ENCODE peak calls at places on chromosomes 11 and 22, in four cellular contexts. One of them, this sample, is unnamed.

GRCh38 chr11:73331138-73331916 is 23.3 kb downstream of the ARHGEF17 start:
- DNase-seq in K562: peak; percentile 27
- DNase-seq in HEK293T: no peak
- DNase-seq in GM12878: no peak
- DNase-seq in this sample: peak; percentile 92

GRCh38 chr11:110092577-110093406 is at the start of gene ZC3H12C:
- DNase-seq in K562: peak; percentile 79
- DNase-seq in HEK293T: peak; percentile 77
- DNase-seq in GM12878: no peak
- DNase-seq in this sample: peak; percentile 84

GRCh38 chr22:17631076-17631565 is 2.6 kb upstream of the ATP6V1E1 start:
- DNase-seq in K562: no peak
- DNase-seq in HEK293T: no peak
- DNase-seq in GM12878: no peak
- DNase-seq in this sample: no peak

GRCh38 chr22:28874816-28875320 is 8.5 kb upstream of the ZNRF3 start:
- DNase-seq in K562: no peak
- DNase-seq in HEK293T: no peak
- DNase-seq in GM12878: no peak
- DNase-seq in this sample: no peak

GRCh38 chr11:35473975-35474374 is 51.4 kb downstream of the PAMR1 start:
- DNase-seq in K562: no peak
- DNase-seq in HEK293T: no peak
- DNase-seq in GM12878: no peak
- DNase-seq in this sample: no peak

GRCh38 chr22:20316217-20316843 is 3.5 kb downstream of the DGCR6L start:
- DNase-seq in K562: peak; percentile 9
- DNase-seq in HEK293T: no peak
- DNase-seq in GM12878: no peak
- DNase-seq in this sample: no peak

GRCh38 chr11:60768202-60768601 is 11.5 kb downstream of the MS4A15 start:
- DNase-seq in K562: no peak
- DNase-seq in HEK293T: no peak
- DNase-seq in GM12878: no peak
- DNase-seq in this sample: no peak

GRCh38 chr11:94558468-94558867 is 8.7 kb upstream of the PIWIL4 start:
- DNase-seq in K562: no peak
- DNase-seq in HEK293T: no peak
- DNase-seq in GM12878: no peak
- DNase-seq in this sample: no peak

GRCh38 chr11:118002541-118003019 is 16.4 kb downstream of the IL10RA start:
- DNase-seq in K562: peak; percentile 79
- DNase-seq in HEK293T: no peak
- DNase-seq in GM12878: no peak
- DNase-seq in this sample: no peak

GRCh38 chr11:75743711-75744563 is 24.6 kb upstream of the DGAT2 start:
- DNase-seq in K562: peak; percentile 55
- DNase-seq in HEK293T: no peak
- DNase-seq in GM12878: no peak
- DNase-seq in this sample: no peak

GRCh38 chr11:64970731-64971151 is 1.2 kb downstream of the MAJIN start:
- DNase-seq in K562: no peak
- DNase-seq in HEK293T: no peak
- DNase-seq in GM12878: no peak
- DNase-seq in this sample: no peak

GRCh38 chr11:71080239-71081097 is 171.9 kb downstream of the SHANK2 start:
- DNase-seq in K562: peak; percentile 82
- DNase-seq in HEK293T: peak; percentile 54
- DNase-seq in GM12878: peak; percentile 17
- DNase-seq in this sample: peak; percentile 76

GRCh38 chr11:106031210-106031845 is 9.3 kb upstream of the MSANTD4 start:
- DNase-seq in K562: no peak
- DNase-seq in HEK293T: no peak
- DNase-seq in GM12878: no peak
- DNase-seq in this sample: no peak

GRCh38 chr11:7667460-7667859 is 5.8 kb downstream of the CYB5R2 start:
- DNase-seq in K562: no peak
- DNase-seq in HEK293T: no peak
- DNase-seq in GM12878: no peak
- DNase-seq in this sample: no peak

GRCh38 chr11:10288316-10288715 is 5.7 kb downstream of the SBF2 start:
- DNase-seq in K562: no peak
- DNase-seq in HEK293T: no peak
- DNase-seq in GM12878: no peak
- DNase-seq in this sample: no peak

GRCh38 chr11:126459691-126460404 is 104.4 kb downstream of the ST3GAL4 start:
- DNase-seq in K562: no peak
- DNase-seq in HEK293T: no peak
- DNase-seq in GM12878: no peak
- DNase-seq in this sample: no peak

GRCh38 chr11:95291946-95292345 is 60.9 kb upstream of the SESN3 start:
- DNase-seq in K562: no peak
- DNase-seq in HEK293T: no peak
- DNase-seq in GM12878: no peak
- DNase-seq in this sample: no peak

GRCh38 chr22:24330636-24331035 is 60.0 kb downstream of the SPECC1L start:
- DNase-seq in K562: peak; percentile 17
- DNase-seq in HEK293T: no peak
- DNase-seq in GM12878: no peak
- DNase-seq in this sample: no peak

GRCh38 chr22:28716686-28717085 is 24.9 kb downstream of the CHEK2 start:
- DNase-seq in K562: no peak
- DNase-seq in HEK293T: no peak
- DNase-seq in GM12878: no peak
- DNase-seq in this sample: no peak

GRCh38 chr22:23107487-23108323 is 34.1 kb downstream of the RSPH14 start:
- DNase-seq in K562: no peak
- DNase-seq in HEK293T: no peak
- DNase-seq in GM12878: no peak
- DNase-seq in this sample: no peak

GRCh38 chr11:27116684-27117083 is 76.1 kb downstream of the BBOX1 start:
- DNase-seq in K562: no peak
- DNase-seq in HEK293T: peak; percentile 8
- DNase-seq in GM12878: no peak
- DNase-seq in this sample: no peak

GRCh38 chr11:113417428-113417827 is 29.8 kb downstream of the ANKK1 start:
- DNase-seq in K562: no peak
- DNase-seq in HEK293T: no peak
- DNase-seq in GM12878: no peak
- DNase-seq in this sample: no peak

GRCh38 chr11:116427903-116428637 is 344.7 kb downstream of the BUD13 start:
- DNase-seq in K562: no peak
- DNase-seq in HEK293T: no peak
- DNase-seq in GM12878: no peak
- DNase-seq in this sample: peak; percentile 95

GRCh38 chr22:24095816-24096215 is 84.7 kb downstream of the CABIN1 start:
- DNase-seq in K562: no peak
- DNase-seq in HEK293T: no peak
- DNase-seq in GM12878: no peak
- DNase-seq in this sample: no peak

GRCh38 chr11:8728566-8728965 is 46.0 kb downstream of the RPL27A start:
- DNase-seq in K562: peak; percentile 37
- DNase-seq in HEK293T: peak; percentile 20
- DNase-seq in GM12878: no peak
- DNase-seq in this sample: no peak

GRCh38 chr11:934437-934950 is 8.8 kb downstream of the AP2A2 start:
- DNase-seq in K562: no peak
- DNase-seq in HEK293T: no peak
- DNase-seq in GM12878: no peak
- DNase-seq in this sample: no peak

GRCh38 chr11:931385-931784 is 5.7 kb downstream of the AP2A2 start:
- DNase-seq in K562: no peak
- DNase-seq in HEK293T: no peak
- DNase-seq in GM12878: no peak
- DNase-seq in this sample: no peak

GRCh38 chr11:933002-933820 is 7.5 kb downstream of the AP2A2 start:
- DNase-seq in K562: no peak
- DNase-seq in HEK293T: no peak
- DNase-seq in GM12878: no peak
- DNase-seq in this sample: no peak

GRCh38 chr11:933936-934335 is 8.3 kb downstream of the AP2A2 start:
- DNase-seq in K562: no peak
- DNase-seq in HEK293T: no peak
- DNase-seq in GM12878: no peak
- DNase-seq in this sample: no peak

DNA sequence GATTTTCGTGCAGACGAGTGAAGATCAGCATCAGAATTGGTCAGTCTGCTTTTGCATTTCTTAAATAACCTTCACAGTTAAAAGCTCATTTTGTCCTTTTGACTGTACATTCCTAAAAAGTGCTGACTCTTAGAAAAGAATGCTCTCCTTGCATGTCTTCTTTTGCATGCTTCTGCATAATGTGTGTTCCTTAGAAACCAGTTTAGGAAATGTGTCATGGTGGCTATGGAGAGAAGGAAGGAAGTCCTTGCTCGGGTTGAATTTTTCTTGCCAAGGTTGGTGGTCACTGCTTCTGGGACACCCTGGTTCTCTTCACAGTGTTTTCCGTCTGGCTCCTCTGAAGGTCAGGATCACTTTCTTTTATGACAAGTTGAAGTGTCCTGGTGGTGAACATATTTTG is 6.8 kb downstream of the AP2A2 start:
- DNase-seq in K562: no peak
- DNase-seq in HEK293T: no peak
- DNase-seq in GM12878: no peak
- DNase-seq in this sample: no peak
- TF ChIP-seq FOXK2 in K562: no peak
- TF ChIP-seq FOXK2 in HEK293T: no peak
- TF ChIP-seq FOXK2 in GM12878: no peak
- TF ChIP-seq FOXK2 in this sample: no peak

GRCh38 chr11:4922304-4922703 is 1.8 kb downstream of the OR51G1 start:
- DNase-seq in K562: no peak
- DNase-seq in HEK293T: no peak
- DNase-seq in GM12878: no peak
- DNase-seq in this sample: no peak
- TF ChIP-seq FOXK2 in K562: no peak
- TF ChIP-seq FOXK2 in HEK293T: no peak
- TF ChIP-seq FOXK2 in GM12878: no peak
- TF ChIP-seq FOXK2 in this sample: no peak

DNA sequence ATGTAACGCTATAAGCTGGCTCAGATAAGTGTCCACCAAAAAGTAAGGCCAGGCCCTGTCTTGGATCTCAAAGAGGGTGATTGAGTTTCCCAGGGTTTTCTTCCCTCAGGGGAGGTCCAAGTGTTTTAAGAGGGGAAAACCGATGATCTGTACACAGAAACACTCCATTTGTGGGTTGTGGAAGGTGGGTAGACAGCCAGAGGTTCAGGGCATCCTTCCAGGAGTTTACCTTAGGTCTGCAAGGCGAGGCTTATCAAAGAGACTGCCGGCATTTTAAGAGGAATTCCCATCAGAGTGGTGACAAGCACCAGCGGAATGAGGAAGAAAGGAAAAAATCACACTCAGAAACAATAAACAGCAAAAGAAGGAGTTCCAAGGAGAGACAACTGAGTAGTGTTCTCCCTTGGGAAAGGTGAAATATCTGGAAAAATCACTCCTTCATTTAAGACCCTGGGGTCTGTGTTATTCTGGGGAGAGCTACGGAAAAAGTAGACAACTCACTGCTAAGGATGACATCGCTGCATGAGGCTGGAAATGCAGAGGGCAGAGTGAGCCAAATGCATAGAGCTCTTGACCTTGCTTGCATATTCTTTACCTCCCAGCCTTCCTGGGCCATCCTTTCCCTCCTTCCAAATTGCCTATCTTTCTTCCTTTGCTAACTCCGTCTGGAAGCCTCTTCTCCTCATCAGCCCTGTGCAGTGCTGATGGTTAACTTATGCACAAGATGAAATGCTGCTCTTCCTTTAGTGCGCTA is 22.1 kb upstream of the MMP7 start:
- DNase-seq in K562: no peak
- DNase-seq in HEK293T: no peak
- DNase-seq in GM12878: no peak
- DNase-seq in this sample: peak; percentile 25
- TF ChIP-seq FOXK2 in K562: no peak
- TF ChIP-seq FOXK2 in HEK293T: no peak
- TF ChIP-seq FOXK2 in GM12878: no peak
- TF ChIP-seq FOXK2 in this sample: no peak

GRCh38 chr22:32702421-32702820 is 99.1 kb upstream of the TIMP3 start:
- DNase-seq in K562: no peak
- DNase-seq in HEK293T: no peak
- DNase-seq in GM12878: no peak
- DNase-seq in this sample: no peak

GRCh38 chr22:32698926-32699619 is 102.4 kb upstream of the TIMP3 start:
- DNase-seq in K562: no peak
- DNase-seq in HEK293T: no peak
- DNase-seq in GM12878: no peak
- DNase-seq in this sample: no peak

GRCh38 chr22:32700186-32700882 is 101.2 kb upstream of the TIMP3 start:
- DNase-seq in K562: no peak
- DNase-seq in HEK293T: no peak
- DNase-seq in GM12878: no peak
- DNase-seq in this sample: peak; percentile 44

GRCh38 chr22:32699686-32700085 is 101.8 kb upstream of the TIMP3 start:
- DNase-seq in K562: no peak
- DNase-seq in HEK293T: no peak
- DNase-seq in GM12878: no peak
- DNase-seq in this sample: no peak

GRCh38 chr22:32701021-32701420 is 100.5 kb upstream of the TIMP3 start:
- DNase-seq in K562: no peak
- DNase-seq in HEK293T: no peak
- DNase-seq in GM12878: no peak
- DNase-seq in this sample: no peak
- TF ChIP-seq FOXK2 in K562: no peak
- TF ChIP-seq FOXK2 in HEK293T: no peak
- TF ChIP-seq FOXK2 in GM12878: no peak
- TF ChIP-seq FOXK2 in this sample: no peak

GRCh38 chr11:89491141-89491690 is at the start of gene NOX4:
- DNase-seq in K562: no peak
- DNase-seq in HEK293T: no peak
- DNase-seq in GM12878: no peak
- DNase-seq in this sample: no peak
- TF ChIP-seq FOXK2 in K562: no peak
- TF ChIP-seq FOXK2 in HEK293T: no peak
- TF ChIP-seq FOXK2 in GM12878: no peak
- TF ChIP-seq FOXK2 in this sample: no peak

GRCh38 chr11:124900464-124900863 is 2.8 kb upstream of the ROBO4 start:
- DNase-seq in K562: no peak
- DNase-seq in HEK293T: no peak
- DNase-seq in GM12878: no peak
- DNase-seq in this sample: peak; percentile 25
- TF ChIP-seq FOXK2 in K562: no peak
- TF ChIP-seq FOXK2 in HEK293T: no peak
- TF ChIP-seq FOXK2 in GM12878: no peak
- TF ChIP-seq FOXK2 in this sample: no peak

This sample was measured in HepG2.